ENCODE peak calls at places on chromosome 16, in six cellular contexts. A, J, U, L, F and P are unnamed samples.
A peak's percentile ranks its signal among the peaks of the same experiment; 100 is the strongest.

GRCh38 chr16:85553436-85554113 is 59.5 kb upstream of the GSE1 start:
- DNase-seq in A (peak; percentile 70), J (peak; percentile 46), L (no peak), F (peak; percentile 79), U (peak; percentile 46), P (peak; percentile 62)

GRCh38 chr16:49452108-49452507 is 78.5 kb downstream of the C16orf78 start:
- DNase-seq in F (no peak), L (no peak), U (no peak), J (no peak), A (no peak), P (no peak)

GRCh38 chr16:48384305-48384981 is 770 bp downstream of the SIAH1 start:
- DNase-seq in A (peak; percentile 89), L (peak; percentile 46), U (no peak), J (peak; percentile 44), F (no peak), P (peak; percentile 34)

GRCh38 chr16:85291302-85292148 is 179.3 kb upstream of the CIBAR2 start:
- DNase-seq in A (peak; percentile 66), L (no peak), F (no peak), U (no peak), J (no peak), P (no peak)

GRCh38 chr16:75250089-75250808 is 1.2 kb downstream of the BCAR1 start:
- DNase-seq in A (no peak), L (no peak), J (peak; percentile 24), U (no peak), F (no peak), P (no peak)

GRCh38 chr16:68365167-68365817 is 54.5 kb downstream of the PRMT7 start:
- DNase-seq in A (no peak), L (no peak), J (no peak), U (no peak), F (no peak), P (no peak)

GRCh38 chr16:28180660-28181556 is 30.9 kb downstream of the XPO6 start:
- DNase-seq in A (no peak), L (no peak), F (peak; percentile 30), J (no peak), U (no peak), P (no peak)

GRCh38 chr16:85436636-85437160 is 176.4 kb upstream of the GSE1 start:
- DNase-seq in A (no peak), L (no peak), U (no peak), F (no peak), J (peak; percentile 83), P (no peak)

GRCh38 chr16:85417156-85417860 is 195.8 kb upstream of the GSE1 start:
- DNase-seq in L (no peak), A (no peak), U (no peak), F (no peak), J (peak; percentile 12), P (no peak)

GRCh38 chr16:4407543-4408322 is 8.7 kb downstream of the CORO7 start:
- DNase-seq in F (no peak), L (no peak), J (peak; percentile 18), U (no peak), A (no peak), P (no peak)

GRCh38 chr16:77212736-77213541 is 13.7 kb downstream of the SYCE1L start:
- DNase-seq in L (no peak), J (peak; percentile 69), A (no peak), U (no peak), F (no peak), P (peak; percentile 75)

GRCh38 chr16:86827521-86827920 is 249.2 kb downstream of the FOXL1 start:
- DNase-seq in J (no peak), U (no peak), A (no peak), F (no peak), L (no peak), P (no peak)

GRCh38 chr16:53080345-53081031 is 25.7 kb downstream of the CHD9 start:
- DNase-seq in F (no peak), J (peak; percentile 75), U (peak; percentile 74), A (no peak), L (peak; percentile 71), P (no peak)

GRCh38 chr16:17676171-17676570 is 205.4 kb upstream of the XYLT1 start:
- DNase-seq in J (no peak), L (no peak), A (no peak), U (no peak), F (no peak), P (no peak)

GRCh38 chr16:77971306-77972131 is 50.8 kb upstream of the CLEC3A start:
- DNase-seq in L (peak; percentile 50), U (peak; percentile 43), A (peak; percentile 17), J (peak; percentile 66), F (peak; percentile 48), P (peak; percentile 62)

GRCh38 chr16:88444826-88445582 is 8.1 kb upstream of the ZFPM1 start:
- DNase-seq in U (no peak), F (no peak), L (no peak), J (no peak), A (no peak), P (no peak)

GRCh38 chr16:57697896-57698537 is 3.4 kb downstream of the DRC7 start:
- DNase-seq in J (no peak), L (no peak), U (no peak), F (no peak), A (no peak), P (no peak)

GRCh38 chr16:83995756-83996155 is 27.7 kb downstream of the NECAB2 start:
- DNase-seq in U (no peak), F (no peak), J (no peak), L (no peak), A (no peak), P (no peak)

GRCh38 chr16:50255538-50255937 is 10.8 kb upstream of the ADCY7 start:
- DNase-seq in J (no peak), A (no peak), L (no peak), F (no peak), U (no peak), P (no peak)

GRCh38 chr16:86559802-86560305 is 4.8 kb upstream of the MTHFSD start:
- DNase-seq in U (no peak), A (no peak), J (no peak), F (no peak), L (no peak), P (no peak)

GRCh38 chr16:4580245-4580644 is 24.1 kb downstream of the C16orf96 start:
- DNase-seq in L (no peak), A (no peak), U (no peak), J (no peak), F (no peak), P (no peak)

GRCh38 chr16:68086860-68087268 is 1.7 kb downstream of the NFATC3 start:
- DNase-seq in A (no peak), U (no peak), L (no peak), J (no peak), F (no peak), P (no peak)

GRCh38 chr16:83318390-83318789 is 489.4 kb upstream of the HSBP1 start:
- DNase-seq in A (no peak), F (no peak), L (no peak), J (no peak), U (no peak), P (no peak)

GRCh38 chr16:13154799-13155198 is 253.4 kb downstream of the SHISA9 start:
- DNase-seq in U (no peak), L (no peak), F (no peak), A (no peak), J (no peak), P (no peak)

GRCh38 chr16:11056989-11057645 is 112.8 kb downstream of the CLEC16A start:
- DNase-seq in L (no peak), A (no peak), J (no peak), F (no peak), U (no peak), P (no peak)

GRCh38 chr16:67490330-67491096 is 7.2 kb upstream of the AGRP start:
- DNase-seq in F (peak; percentile 84), J (no peak), A (no peak), U (peak; percentile 74), L (no peak), P (no peak)

GRCh38 chr16:56950881-56951771 is 10.6 kb upstream of the CETP start:
- DNase-seq in L (peak; percentile 65), J (no peak), A (no peak), F (peak; percentile 38), U (no peak), P (peak; percentile 67)

GRCh38 chr16:89293276-89294143 is 76.0 kb downstream of the ZNF778 start:
- DNase-seq in L (no peak), A (no peak), U (no peak), F (no peak), J (no peak), P (no peak)

GRCh38 chr16:55502801-55503366 is 6.0 kb upstream of the LPCAT2 start:
- DNase-seq in L (peak; percentile 78), F (no peak), J (peak; percentile 97), U (peak; percentile 77), A (peak; percentile 76), P (no peak)

GRCh38 chr16:21684199-21684598 is 20.4 kb downstream of the OTOA start:
- DNase-seq in A (no peak), U (no peak), J (no peak), F (no peak), L (no peak), P (peak; percentile 3)

GRCh38 chr16:81513204-81514040 is 68.8 kb downstream of the CMIP start:
- DNase-seq in F (no peak), L (no peak), A (no peak), J (peak; percentile 53), U (no peak), P (no peak)

GRCh38 chr16:48384982-48385271 is 286 bp downstream of the SIAH1 start:
- DNase-seq in F (no peak), J (no peak), L (no peak), A (no peak), U (no peak), P (no peak)

GRCh38 chr16:25014500-25015147 is 545 bp downstream of the ARHGAP17 start:
- DNase-seq in F (no peak), U (no peak), A (peak; percentile 38), L (no peak), J (peak; percentile 50), P (peak; percentile 29)

GRCh38 chr16:56294599-56294998 is 103.3 kb downstream of the GNAO1 start:
- DNase-seq in F (no peak), L (no peak), U (peak; percentile 39), A (no peak), J (no peak), P (no peak)